ENCODE peak calls at places on chromosomes 1 and 21, in seven cellular contexts. Z is cardiac fibroblast, W is A673, H is heart left ventricle, K is WTC11, Y is progenitor cell of endocrine pancreas, D is D721Med. L is an unnamed sample.

GRCh38 chr1:98929456-98929855 is 75.2 kb downstream of the PLPPR5 start:
- DNase-seq in Z (no peak), W (no peak), H (no peak), K (no peak), Y (no peak), D (peak; percentile 14), L (no peak)

GRCh38 chr1:231508941-231509340 is 19.5 kb upstream of the TSNAX start:
- DNase-seq in Z (no peak), W (no peak), H (no peak), K (no peak), Y (no peak), D (no peak), L (no peak)

GRCh38 chr1:202659541-202659940 is 50.7 kb downstream of the SYT2 start:
- DNase-seq in Z (no peak), W (no peak), H (no peak), K (no peak), Y (no peak), D (no peak), L (no peak)

GRCh38 chr21:31559368-31560119 is 99.9 kb upstream of the SOD1 start:
- DNase-seq in Z (peak; percentile 97), W (peak; percentile 91), H (peak; percentile 93), K (peak; percentile 99), Y (peak; percentile 97), D (peak; percentile 81), L (peak; percentile 92)

GRCh38 chr1:84687703-84688460 is 2.4 kb downstream of the SSX2IP start:
- DNase-seq in Z (peak; percentile 27), W (no peak), H (no peak), K (no peak), Y (no peak), D (no peak), L (no peak)

GRCh38 chr1:26212726-26213125 is 21.3 kb upstream of the CEP85 start:
- DNase-seq in Z (no peak), W (no peak), H (no peak), K (no peak), Y (no peak), D (no peak), L (no peak)

GRCh38 chr1:224333309-224333926 is 3.4 kb upstream of the NVL start:
- DNase-seq in Z (peak; percentile 74), W (peak; percentile 84), H (no peak), K (no peak), Y (no peak), D (no peak), L (peak; percentile 88)

GRCh38 chr21:44370027-44370735 is 16.8 kb downstream of the TRPM2 start:
- DNase-seq in Z (no peak), W (peak; percentile 17), H (no peak), K (peak; percentile 71), Y (no peak), D (peak; percentile 67), L (peak; percentile 58)

GRCh38 chr1:70459502-70460225 is 48.6 kb downstream of the CTH start:
- DNase-seq in Z (peak; percentile 33), W (peak; percentile 32), H (no peak), K (no peak), Y (no peak), D (no peak), L (peak; percentile 56)

GRCh38 chr1:2907051-2907450 is 105.6 kb upstream of the TTC34 start:
- DNase-seq in Z (no peak), W (no peak), H (no peak), K (no peak), Y (no peak), D (no peak), L (no peak)

GRCh38 chr1:77475631-77476030 is 193.8 kb downstream of the AK5 start:
- DNase-seq in Z (peak; percentile 6), W (no peak), H (no peak), K (no peak), Y (no peak), D (no peak), L (no peak)

GRCh38 chr21:15667010-15667409 is 62.8 kb upstream of the USP25 start:
- DNase-seq in Z (peak; percentile 46), W (no peak), H (no peak), K (no peak), Y (no peak), D (no peak), L (peak; percentile 66)

GRCh38 chr1:177274687-177275211 is 104.0 kb downstream of the BRINP2 start:
- DNase-seq in Z (peak; percentile 93), W (no peak), H (peak; percentile 80), K (no peak), Y (no peak), D (no peak), L (peak; percentile 92)

GRCh38 chr1:211589782-211590721 is 11.1 kb upstream of the SLC30A1 start:
- DNase-seq in Z (peak; percentile 87), W (no peak), H (peak; percentile 79), K (no peak), Y (no peak), D (no peak), L (peak; percentile 95)

GRCh38 chr1:231636157-231636556 is 9.6 kb downstream of the DISC1 start:
- DNase-seq in Z (peak; percentile 26), W (no peak), H (no peak), K (no peak), Y (no peak), D (no peak), L (peak; percentile 41)

GRCh38 chr1:154878371-154879355 is 8.6 kb upstream of the KCNN3 start:
- DNase-seq in Z (peak; percentile 80), W (peak; percentile 71), H (peak; percentile 82), K (peak; percentile 94), Y (peak; percentile 81), D (peak; percentile 90), L (peak; percentile 81)

DNA sequence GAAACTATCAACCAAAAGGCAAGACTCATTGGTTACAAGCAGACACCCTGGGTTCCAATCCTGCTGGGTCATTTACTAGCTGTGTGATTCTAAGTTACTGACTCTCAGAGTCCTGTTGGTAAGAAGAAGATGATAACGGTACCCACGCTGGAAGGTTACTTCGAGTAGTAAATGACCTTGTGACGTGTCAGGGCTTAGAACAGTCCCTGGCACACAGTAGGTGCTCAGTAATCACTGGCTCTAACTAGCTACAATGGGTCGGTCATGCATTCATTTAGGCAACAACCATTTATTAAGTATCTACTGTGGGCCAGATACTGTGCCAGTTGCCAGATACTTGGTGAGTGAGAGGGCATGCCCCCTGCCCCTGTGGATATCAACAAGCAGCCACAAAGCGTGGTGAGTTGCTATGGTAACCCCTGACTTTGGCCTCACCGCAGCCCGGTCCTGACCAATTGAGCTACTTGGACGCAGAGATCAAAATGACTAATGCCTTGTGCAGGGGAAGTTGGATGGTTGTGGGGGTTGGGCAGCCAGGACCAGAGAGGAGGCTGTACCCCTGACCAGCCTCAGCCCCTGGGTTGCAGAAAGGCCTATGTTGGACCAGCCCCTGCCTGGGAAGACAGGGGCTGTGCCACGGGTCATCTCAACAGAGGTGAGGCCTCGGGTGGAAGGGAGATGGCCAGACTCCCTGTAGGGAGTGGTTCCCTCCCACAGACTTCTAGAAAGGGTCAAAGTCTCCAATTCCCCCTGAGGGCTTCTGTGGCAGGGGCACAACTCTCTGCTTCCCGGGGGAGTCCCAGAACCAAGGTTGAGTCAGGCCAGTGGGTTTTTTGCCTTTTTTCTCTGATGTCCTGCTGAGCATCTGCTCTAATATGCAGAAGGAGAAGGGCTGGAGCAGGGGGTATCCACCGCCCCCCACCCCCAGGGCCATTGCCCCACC is 16.0 kb downstream of the DHRS3 start:
- DNase-seq in Z (peak; percentile 96), W (no peak), H (peak; percentile 69), K (peak; percentile 45), Y (no peak), D (no peak), L (no peak)
- TF ChIP-seq CTCF in Z (no peak), W (no peak), H (no peak), K (no peak), Y (no peak), D (no peak), L (no peak)

DNA sequence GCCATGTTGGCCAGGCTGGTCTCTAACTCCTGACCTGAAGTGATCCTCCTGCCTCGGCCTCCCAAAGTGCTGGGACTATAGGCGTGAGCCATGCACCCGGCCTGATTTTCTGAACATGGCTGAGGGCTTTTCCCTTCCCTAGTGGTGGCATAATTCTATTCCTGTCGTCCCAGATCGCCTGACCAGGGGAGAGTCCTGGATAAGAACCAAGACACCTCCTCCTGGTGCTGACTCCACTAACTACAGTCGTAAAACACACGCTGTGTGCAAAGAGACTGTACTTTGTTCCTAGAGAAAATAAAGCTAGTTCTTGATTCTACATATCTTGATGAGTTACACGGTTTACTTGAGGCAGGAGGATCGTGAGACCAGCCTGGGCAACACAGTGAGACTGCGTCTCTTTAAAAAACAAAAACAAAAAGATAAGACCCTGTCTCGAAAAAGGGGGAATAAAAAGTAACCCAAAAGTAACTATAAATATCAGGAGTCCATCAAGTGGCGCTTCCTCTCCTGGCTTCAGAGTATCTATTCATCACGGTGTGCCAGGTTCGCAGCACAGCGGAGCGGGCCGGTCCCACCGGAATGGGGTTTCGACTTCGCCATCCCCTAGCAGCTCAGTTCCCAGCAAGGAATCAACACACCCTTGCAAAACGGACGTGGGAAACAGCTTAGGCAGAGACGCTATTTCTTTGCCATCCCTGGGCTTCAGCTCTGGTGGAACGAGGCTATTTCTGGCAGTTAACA is 973 bp downstream of the SDF4 start:
- DNase-seq in Z (peak; percentile 76), W (peak; percentile 64), H (no peak), K (no peak), Y (no peak), D (no peak), L (peak; percentile 64)
- TF ChIP-seq CTCF in Z (peak; percentile 42), W (peak; percentile 14), H (peak; percentile 15), K (no peak), Y (peak; percentile 13), D (no peak), L (peak; percentile 30)

DNA sequence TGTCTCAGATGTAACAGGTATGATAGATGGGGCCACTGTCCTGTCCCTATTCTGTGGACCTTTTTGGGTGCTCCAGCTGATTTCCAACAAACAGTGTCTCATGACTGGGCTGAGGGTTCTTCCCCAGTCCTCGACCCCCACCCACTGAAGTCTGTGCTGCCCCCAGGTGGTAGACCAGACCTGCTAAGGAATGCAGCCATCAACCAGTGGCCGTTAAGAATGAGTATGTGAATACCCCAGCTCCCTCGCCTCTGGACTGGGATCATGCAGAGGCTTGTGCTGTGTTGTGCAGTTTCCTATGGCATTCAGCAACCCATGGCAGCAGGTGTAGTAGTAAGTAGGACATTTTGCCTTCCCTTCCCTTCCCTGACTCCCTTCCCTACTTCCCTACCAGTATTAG is 183.1 kb upstream of the KAZN start:
- DNase-seq in Z (no peak), W (peak; percentile 40), H (no peak), K (peak; percentile 77), Y (no peak), D (no peak), L (peak; percentile 4)
- TF ChIP-seq CTCF in Z (no peak), W (peak; percentile 50), H (peak; percentile 4), K (peak; percentile 28), Y (peak; percentile 27), D (peak; percentile 13), L (no peak)

GRCh38 chr1:193113992-193114332 is 7.9 kb upstream of the CDC73 start:
- DNase-seq in Z (no peak), W (no peak), H (no peak), K (no peak), Y (no peak), D (no peak), L (no peak)

GRCh38 chr1:193113258-193113991 is 8.2 kb upstream of the GLRX2 start:
- DNase-seq in Z (no peak), W (no peak), H (no peak), K (peak; percentile 26), Y (no peak), D (no peak), L (no peak)

GRCh38 chr1:193115629-193116227 is 6.1 kb upstream of the CDC73 start:
- DNase-seq in Z (peak; percentile 95), W (no peak), H (no peak), K (no peak), Y (no peak), D (no peak), L (peak; percentile 97)

GRCh38 chr1:193111641-193112090 is 6.5 kb upstream of the GLRX2 start:
- DNase-seq in Z (peak; percentile 88), W (peak; percentile 48), H (peak; percentile 75), K (peak; percentile 38), Y (no peak), D (no peak), L (peak; percentile 92)

GRCh38 chr1:193114485-193115095 is 7.2 kb upstream of the CDC73 start:
- DNase-seq in Z (no peak), W (no peak), H (no peak), K (no peak), Y (no peak), D (no peak), L (no peak)
- TF ChIP-seq CTCF in Z (no peak), W (no peak), H (no peak), K (no peak), Y (no peak), D (no peak), L (no peak)